ENCODE peak calls at places on chromosomes 1 and 21, in six cellular contexts. G is PC-9, R is fibroblast of pulmonary artery, N is astrocyte, K is body of pancreas, Q is thyroid gland. O is an unnamed sample.

GRCh38 chr1:97901017-97901658 is 19.7 kb downstream of the DPYD start:
- DNase-seq in G (no peak), R (peak; percentile 87), N (peak; percentile 63), K (no peak), Q (no peak), O (no peak)

GRCh38 chr1:34610063-34610462 is 144.8 kb upstream of the GJB5 start:
- DNase-seq in G (no peak), R (no peak), N (no peak), K (no peak), Q (no peak), O (no peak)

GRCh38 chr1:8198522-8198921 is 119.4 kb upstream of the SLC45A1 start:
- DNase-seq in G (no peak), R (no peak), N (no peak), K (no peak), Q (no peak), O (no peak)

GRCh38 chr1:202805886-202806511 is 2.2 kb downstream of the KDM5B start:
- DNase-seq in G (no peak), R (peak; percentile 28), N (no peak), K (no peak), Q (no peak), O (no peak)

GRCh38 chr1:207823880-207824566 is 72.2 kb downstream of the CD46 start:
- DNase-seq in G (peak; percentile 97), R (peak; percentile 98), N (peak; percentile 97), K (peak; percentile 89), Q (peak; percentile 90), O (peak; percentile 95)

GRCh38 chr1:205523891-205524793 is 19.7 kb downstream of the CDK18 start:
- DNase-seq in G (peak; percentile 61), R (peak; percentile 77), N (no peak), K (peak; percentile 87), Q (peak; percentile 73), O (no peak)

GRCh38 chr21:28207776-28208175 is 784.9 kb downstream of the LTN1 start:
- DNase-seq in G (no peak), R (peak; percentile 45), N (peak; percentile 41), K (no peak), Q (no peak), O (no peak)

GRCh38 chr1:208866351-208866750 is 622.2 kb upstream of the PLXNA2 start:
- DNase-seq in G (no peak), R (no peak), N (no peak), K (no peak), Q (no peak), O (no peak)

GRCh38 chr1:240242601-240243144 is 151.0 kb downstream of the FMN2 start:
- DNase-seq in G (no peak), R (peak; percentile 51), N (peak; percentile 75), K (no peak), Q (no peak), O (no peak)

GRCh38 chr1:5586629-5587028 is 405.6 kb downstream of the NPHP4 start:
- DNase-seq in G (no peak), R (no peak), N (no peak), K (no peak), Q (no peak), O (no peak)

GRCh38 chr21:26570203-26570602 is 2.9 kb downstream of the CYYR1 start:
- DNase-seq in G (no peak), R (no peak), N (no peak), K (no peak), Q (no peak), O (no peak)

GRCh38 chr21:26572668-26573381 is at the start of gene CYYR1:
- DNase-seq in G (no peak), R (no peak), N (peak; percentile 18), K (no peak), Q (peak; percentile 2), O (no peak)

GRCh38 chr21:26572026-26572425 is 1.1 kb downstream of the CYYR1 start:
- DNase-seq in G (no peak), R (no peak), N (no peak), K (no peak), Q (no peak), O (no peak)
- H3K4me3 ChIP-seq in G (no peak overlapping the region), R (no peak overlapping the region), N (peak overlapping the region; percentile 61), K (no peak overlapping the region), Q (no peak overlapping the region), O (peak overlapping the region; percentile 57)

DNA sequence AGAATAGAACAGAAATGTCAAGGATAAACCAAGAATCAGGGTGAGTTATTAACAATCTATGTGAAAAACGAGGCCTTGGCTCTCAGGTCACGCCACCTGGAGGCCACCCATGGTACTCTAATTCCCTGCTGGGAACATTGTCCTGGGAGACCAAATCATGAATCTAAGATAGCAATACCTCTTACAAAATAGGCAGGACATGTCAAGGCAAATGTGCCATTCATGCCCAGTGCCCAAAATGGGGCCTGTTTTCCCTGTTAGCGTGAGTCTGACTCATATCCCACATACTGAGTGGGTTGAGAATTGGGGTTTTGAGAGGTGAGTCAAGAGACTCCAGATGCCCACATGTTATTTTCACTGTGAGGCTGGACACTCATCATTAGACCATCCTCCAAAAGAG is 380.8 kb downstream of the HHIPL2 start:
- DNase-seq in G (no peak), R (peak; percentile 63), N (peak; percentile 92), K (peak; percentile 66), Q (peak; percentile 29), O (peak; percentile 75)
- TF ChIP-seq CTCF in G (peak; percentile 72), R (peak; percentile 82), N (peak; percentile 66), K (peak; percentile 68), Q (peak; percentile 18), O (peak; percentile 80)

GRCh38 chr1:221939598-221939997 is 197.7 kb upstream of the DUSP10 start:
- DNase-seq in G (no peak), R (no peak), N (no peak), K (no peak), Q (no peak), O (no peak)

GRCh38 chr1:221937155-221937953 is 195.5 kb upstream of the DUSP10 start:
- DNase-seq in G (no peak), R (no peak), N (no peak), K (no peak), Q (no peak), O (no peak)

GRCh38 chr1:221933814-221934213 is 191.9 kb upstream of the DUSP10 start:
- DNase-seq in G (no peak), R (no peak), N (no peak), K (no peak), Q (no peak), O (no peak)
- H3K4me3 ChIP-seq in G (no peak overlapping the region), R (no peak overlapping the region), N (no peak overlapping the region), K (no peak overlapping the region), Q (no peak overlapping the region), O (no peak overlapping the region)

GRCh38 chr21:43884861-43885370 is 19.9 kb downstream of the AGPAT3 start:
- DNase-seq in G (no peak), R (no peak), N (no peak), K (no peak), Q (peak; percentile 46), O (no peak)
- TF ChIP-seq CTCF in G (no peak), R (no peak), N (no peak), K (no peak), Q (no peak), O (no peak)

GRCh38 chr1:245051349-245052221 is 103.2 kb upstream of the KIF26B start:
- DNase-seq in G (no peak), R (peak; percentile 78), N (peak; percentile 24), K (no peak), Q (peak; percentile 69), O (no peak)
- H3K4me3 ChIP-seq in G (no peak overlapping the region), R (peak overlapping the region; percentile 25), N (no peak overlapping the region), K (no peak overlapping the region), Q (no peak overlapping the region), O (no peak overlapping the region)

GRCh38 chr1:3355894-3356826 is 98.3 kb upstream of the ARHGEF16 start:
- DNase-seq in G (no peak), R (no peak), N (no peak), K (no peak), Q (no peak), O (no peak)

GRCh38 chr1:3357526-3358297 is 96.8 kb upstream of the ARHGEF16 start:
- DNase-seq in G (no peak), R (no peak), N (no peak), K (no peak), Q (no peak), O (no peak)

GRCh38 chr1:3359346-3360157 is 94.9 kb upstream of the ARHGEF16 start:
- DNase-seq in G (no peak), R (no peak), N (no peak), K (no peak), Q (peak; percentile 65), O (no peak)

GRCh38 chr1:3355089-3355488 is 99.4 kb upstream of the ARHGEF16 start:
- DNase-seq in G (no peak), R (no peak), N (no peak), K (no peak), Q (no peak), O (no peak)

DNA sequence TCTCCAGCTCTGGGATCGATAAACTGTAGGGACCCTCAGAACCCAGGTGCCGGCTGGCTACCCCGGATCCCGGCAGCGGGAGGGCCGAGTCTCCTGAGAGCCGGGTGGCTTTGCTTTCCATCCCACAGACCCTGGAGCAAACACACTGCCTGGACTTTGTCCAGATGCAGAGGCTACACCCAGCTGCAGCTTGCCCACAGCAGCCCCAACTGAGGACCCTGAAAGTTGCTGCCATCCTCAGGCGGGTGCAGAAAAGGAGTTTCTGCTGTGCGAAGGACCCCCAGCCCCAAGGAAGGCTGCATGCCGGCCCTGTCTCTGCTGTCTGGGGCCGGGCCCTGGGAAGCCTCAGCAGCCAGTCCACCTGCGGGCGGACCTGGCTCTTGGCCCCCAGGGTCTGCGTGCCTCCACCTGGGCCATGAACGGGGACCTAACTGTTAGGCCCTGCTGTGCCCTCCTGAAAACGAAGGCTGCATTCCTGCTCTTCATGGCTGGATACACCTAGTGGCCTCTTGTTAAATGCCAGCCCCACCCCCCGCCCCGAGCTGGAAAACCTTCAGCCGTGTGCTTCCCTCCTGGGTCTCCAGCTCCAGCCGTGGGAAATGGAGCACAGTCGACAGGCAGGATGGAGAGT is 97.5 kb upstream of the ARHGEF16 start:
- DNase-seq in G (no peak), R (no peak), N (no peak), K (no peak), Q (peak; percentile 64), O (no peak)
- TF ChIP-seq CTCF in G (no peak), R (no peak), N (no peak), K (peak; percentile 9), Q (no peak), O (no peak)